ENCODE peak calls at places on chromosome 12, in nine cellular contexts. One of them, this sample, is unnamed.

GRCh38 chr12:6535960-6536847 is 1.9 kb downstream of the GAPDH start:
- DNase-seq in fibroblast of mammary gland: no peak
- DNase-seq in right atrium auricular region: no peak
- DNase-seq in transverse colon: no peak
- DNase-seq in psoas muscle: no peak
- DNase-seq in dorsolateral prefrontal cortex: no peak
- DNase-seq in left ventricle myocardium inferior: no peak
- DNase-seq in left lung: no peak
- DNase-seq in AG09309: no peak
- DNase-seq in this sample: no peak

GRCh38 chr12:10119072-10119471 is 10.9 kb downstream of the CLEC7A start:
- DNase-seq in fibroblast of mammary gland: peak
- DNase-seq in right atrium auricular region: no peak
- DNase-seq in transverse colon: no peak
- DNase-seq in psoas muscle: no peak
- DNase-seq in dorsolateral prefrontal cortex: no peak
- DNase-seq in left ventricle myocardium inferior: no peak
- DNase-seq in left lung: no peak
- DNase-seq in AG09309: no peak
- DNase-seq in this sample: no peak

GRCh38 chr12:132448453-132448800 is 41.5 kb upstream of the FBRSL1 start:
- DNase-seq in fibroblast of mammary gland: no peak
- DNase-seq in right atrium auricular region: no peak
- DNase-seq in transverse colon: no peak
- DNase-seq in psoas muscle: peak
- DNase-seq in dorsolateral prefrontal cortex: no peak
- DNase-seq in left ventricle myocardium inferior: no peak
- DNase-seq in left lung: no peak
- DNase-seq in AG09309: no peak
- DNase-seq in this sample: no peak

GRCh38 chr12:124713436-124714082 is 146.1 kb upstream of the NCOR2 start:
- DNase-seq in fibroblast of mammary gland: peak
- DNase-seq in right atrium auricular region: peak
- DNase-seq in transverse colon: no peak
- DNase-seq in psoas muscle: no peak
- DNase-seq in dorsolateral prefrontal cortex: no peak
- DNase-seq in left ventricle myocardium inferior: no peak
- DNase-seq in left lung: no peak
- DNase-seq in AG09309: peak
- DNase-seq in this sample: peak

GRCh38 chr12:94948232-94948810 is 55.2 kb downstream of the NDUFA12 start:
- DNase-seq in fibroblast of mammary gland: no peak
- DNase-seq in right atrium auricular region: no peak
- DNase-seq in transverse colon: no peak
- DNase-seq in psoas muscle: no peak
- DNase-seq in dorsolateral prefrontal cortex: no peak
- DNase-seq in left ventricle myocardium inferior: no peak
- DNase-seq in left lung: no peak
- DNase-seq in AG09309: no peak
- DNase-seq in this sample: no peak

GRCh38 chr12:93563807-93564538 is 8.5 kb upstream of the SOCS2 start:
- DNase-seq in fibroblast of mammary gland: peak
- DNase-seq in right atrium auricular region: no peak
- DNase-seq in transverse colon: no peak
- DNase-seq in psoas muscle: no peak
- DNase-seq in dorsolateral prefrontal cortex: no peak
- DNase-seq in left ventricle myocardium inferior: no peak
- DNase-seq in left lung: no peak
- DNase-seq in AG09309: no peak
- DNase-seq in this sample: peak

GRCh38 chr12:26198742-26199141 is 3.4 kb downstream of the SSPN start:
- DNase-seq in fibroblast of mammary gland: peak
- DNase-seq in right atrium auricular region: peak
- DNase-seq in transverse colon: no peak
- DNase-seq in psoas muscle: peak
- DNase-seq in dorsolateral prefrontal cortex: no peak
- DNase-seq in left ventricle myocardium inferior: peak
- DNase-seq in left lung: no peak
- DNase-seq in AG09309: no peak
- DNase-seq in this sample: peak

GRCh38 chr12:13173537-13173936 is 23.0 kb upstream of the EMP1 start:
- DNase-seq in fibroblast of mammary gland: peak
- DNase-seq in right atrium auricular region: peak
- DNase-seq in transverse colon: peak
- DNase-seq in psoas muscle: peak
- DNase-seq in dorsolateral prefrontal cortex: peak
- DNase-seq in left ventricle myocardium inferior: peak
- DNase-seq in left lung: no peak
- DNase-seq in AG09309: peak
- DNase-seq in this sample: peak

GRCh38 chr12:66189476-66189823 is 436 bp downstream of the IRAK3 start:
- DNase-seq in fibroblast of mammary gland: peak
- DNase-seq in right atrium auricular region: no peak
- DNase-seq in transverse colon: no peak
- DNase-seq in psoas muscle: no peak
- DNase-seq in dorsolateral prefrontal cortex: no peak
- DNase-seq in left ventricle myocardium inferior: no peak
- DNase-seq in left lung: no peak
- DNase-seq in AG09309: no peak
- DNase-seq in this sample: no peak

GRCh38 chr12:66190519-66191406 is 1.7 kb downstream of the IRAK3 start:
- DNase-seq in fibroblast of mammary gland: peak
- DNase-seq in right atrium auricular region: no peak
- DNase-seq in transverse colon: no peak
- DNase-seq in psoas muscle: no peak
- DNase-seq in dorsolateral prefrontal cortex: no peak
- DNase-seq in left ventricle myocardium inferior: no peak
- DNase-seq in left lung: no peak
- DNase-seq in AG09309: peak
- DNase-seq in this sample: peak

GRCh38 chr12:66194122-66194521 is 5.1 kb downstream of the IRAK3 start:
- DNase-seq in fibroblast of mammary gland: no peak
- DNase-seq in right atrium auricular region: no peak
- DNase-seq in transverse colon: no peak
- DNase-seq in psoas muscle: no peak
- DNase-seq in dorsolateral prefrontal cortex: no peak
- DNase-seq in left ventricle myocardium inferior: no peak
- DNase-seq in left lung: no peak
- DNase-seq in AG09309: no peak
- DNase-seq in this sample: no peak

GRCh38 chr12:66188584-66189475 is at the start of gene IRAK3:
- DNase-seq in fibroblast of mammary gland: peak
- DNase-seq in right atrium auricular region: peak
- DNase-seq in transverse colon: peak
- DNase-seq in psoas muscle: peak
- DNase-seq in dorsolateral prefrontal cortex: peak
- DNase-seq in left ventricle myocardium inferior: peak
- DNase-seq in left lung: peak
- DNase-seq in AG09309: no peak
- DNase-seq in this sample: peak

GRCh38 chr12:66191547-66192126 is 2.6 kb downstream of the IRAK3 start:
- DNase-seq in fibroblast of mammary gland: no peak
- DNase-seq in right atrium auricular region: no peak
- DNase-seq in transverse colon: no peak
- DNase-seq in psoas muscle: no peak
- DNase-seq in dorsolateral prefrontal cortex: no peak
- DNase-seq in left ventricle myocardium inferior: no peak
- DNase-seq in left lung: no peak
- DNase-seq in AG09309: no peak
- DNase-seq in this sample: no peak
- H3K4me3 ChIP-seq in fibroblast of mammary gland: no peak
- H3K4me3 ChIP-seq in right atrium auricular region: peak
- H3K4me3 ChIP-seq in transverse colon: no peak
- H3K4me3 ChIP-seq in psoas muscle: no peak
- H3K4me3 ChIP-seq in dorsolateral prefrontal cortex: no peak
- H3K4me3 ChIP-seq in left ventricle myocardium inferior: peak
- H3K4me3 ChIP-seq in left lung: peak
- H3K4me3 ChIP-seq in AG09309: no peak
- H3K4me3 ChIP-seq in this sample: no peak

GRCh38 chr12:121796855-121797751 is 3.6 kb upstream of the RHOF start:
- DNase-seq in fibroblast of mammary gland: peak
- DNase-seq in right atrium auricular region: peak
- DNase-seq in transverse colon: peak
- DNase-seq in psoas muscle: peak
- DNase-seq in dorsolateral prefrontal cortex: peak
- DNase-seq in left ventricle myocardium inferior: peak
- DNase-seq in left lung: peak
- DNase-seq in AG09309: no peak
- DNase-seq in this sample: peak
- TF ChIP-seq CTCF in fibroblast of mammary gland: peak
- TF ChIP-seq CTCF in right atrium auricular region: peak
- TF ChIP-seq CTCF in transverse colon: no peak
- TF ChIP-seq CTCF in psoas muscle: peak
- TF ChIP-seq CTCF in dorsolateral prefrontal cortex: peak
- TF ChIP-seq CTCF in left ventricle myocardium inferior: peak
- TF ChIP-seq CTCF in left lung: peak
- TF ChIP-seq CTCF in AG09309: peak
- TF ChIP-seq CTCF in this sample: peak

GRCh38 chr12:104182621-104183378 is 32.8 kb upstream of the TXNRD1 start:
- DNase-seq in fibroblast of mammary gland: peak
- DNase-seq in right atrium auricular region: no peak
- DNase-seq in transverse colon: no peak
- DNase-seq in psoas muscle: no peak
- DNase-seq in dorsolateral prefrontal cortex: no peak
- DNase-seq in left ventricle myocardium inferior: no peak
- DNase-seq in left lung: no peak
- DNase-seq in AG09309: no peak
- DNase-seq in this sample: no peak
- H3K4me3 ChIP-seq in fibroblast of mammary gland: no peak
- H3K4me3 ChIP-seq in right atrium auricular region: no peak
- H3K4me3 ChIP-seq in transverse colon: no peak
- H3K4me3 ChIP-seq in psoas muscle: no peak
- H3K4me3 ChIP-seq in dorsolateral prefrontal cortex: no peak
- H3K4me3 ChIP-seq in left ventricle myocardium inferior: no peak
- H3K4me3 ChIP-seq in left lung: no peak
- H3K4me3 ChIP-seq in AG09309: no peak
- H3K4me3 ChIP-seq in this sample: no peak

DNA sequence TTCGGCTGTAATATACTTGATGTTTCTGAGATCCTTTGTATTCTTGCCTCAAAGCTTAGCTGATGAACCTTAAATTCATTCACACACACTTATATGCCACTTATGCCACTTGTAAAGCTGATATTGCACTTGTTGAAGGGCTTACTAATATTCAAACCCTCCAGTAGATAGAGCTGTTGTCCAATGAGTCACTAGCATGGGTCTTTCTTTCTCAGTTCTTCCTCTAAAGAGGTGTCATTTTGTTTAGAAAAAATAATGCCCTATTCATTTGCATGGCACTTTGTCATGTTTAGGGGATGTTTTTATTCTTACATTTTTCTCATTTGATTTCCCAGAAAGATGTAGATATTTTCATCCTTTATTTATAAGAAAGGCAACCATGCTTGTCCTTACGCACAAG is 56.4 kb downstream of the MON2 start:
- DNase-seq in fibroblast of mammary gland: peak
- DNase-seq in right atrium auricular region: no peak
- DNase-seq in transverse colon: no peak
- DNase-seq in psoas muscle: no peak
- DNase-seq in dorsolateral prefrontal cortex: no peak
- DNase-seq in left ventricle myocardium inferior: no peak
- DNase-seq in left lung: no peak
- DNase-seq in AG09309: no peak
- DNase-seq in this sample: no peak
- TF ChIP-seq CTCF in fibroblast of mammary gland: no peak
- TF ChIP-seq CTCF in right atrium auricular region: peak
- TF ChIP-seq CTCF in transverse colon: no peak
- TF ChIP-seq CTCF in psoas muscle: no peak
- TF ChIP-seq CTCF in dorsolateral prefrontal cortex: peak
- TF ChIP-seq CTCF in left ventricle myocardium inferior: peak
- TF ChIP-seq CTCF in left lung: no peak
- TF ChIP-seq CTCF in AG09309: peak
- TF ChIP-seq CTCF in this sample: no peak

DNA sequence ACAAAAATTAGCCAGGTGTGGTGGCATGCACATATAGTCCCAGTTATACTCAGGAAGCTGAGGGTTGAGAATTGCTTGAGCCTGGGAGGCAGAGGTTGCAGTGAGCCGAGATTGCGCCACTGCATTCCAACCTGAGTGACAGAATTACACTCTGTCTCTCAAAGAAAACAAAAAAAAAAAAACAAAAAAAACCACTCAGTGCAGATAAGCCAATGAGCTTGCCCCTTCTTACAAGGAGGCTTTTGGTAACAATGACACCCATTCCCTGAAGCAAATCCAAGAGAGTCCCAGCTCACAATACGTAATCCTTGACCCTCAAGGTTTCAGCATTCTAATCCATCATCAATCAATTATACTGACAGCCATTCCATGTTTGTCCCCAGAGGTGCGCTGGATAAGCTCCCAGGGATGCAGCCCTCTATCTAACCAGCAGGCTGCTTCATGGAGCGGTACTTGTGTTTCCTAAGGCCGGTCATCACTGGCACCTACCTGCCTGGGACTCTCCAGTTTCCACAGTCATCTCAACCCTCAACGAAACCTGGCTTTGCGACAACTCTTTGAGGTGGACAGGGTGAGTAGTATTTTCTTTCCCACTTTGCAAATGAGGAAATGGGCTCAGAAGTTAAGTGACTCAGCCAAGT is 12.4 kb downstream of the GCN1 start:
- DNase-seq in fibroblast of mammary gland: peak
- DNase-seq in right atrium auricular region: no peak
- DNase-seq in transverse colon: no peak
- DNase-seq in psoas muscle: peak
- DNase-seq in dorsolateral prefrontal cortex: no peak
- DNase-seq in left ventricle myocardium inferior: no peak
- DNase-seq in left lung: no peak
- DNase-seq in AG09309: peak
- DNase-seq in this sample: peak
- H3K4me3 ChIP-seq in fibroblast of mammary gland: no peak
- H3K4me3 ChIP-seq in right atrium auricular region: no peak
- H3K4me3 ChIP-seq in transverse colon: no peak
- H3K4me3 ChIP-seq in psoas muscle: no peak
- H3K4me3 ChIP-seq in dorsolateral prefrontal cortex: no peak
- H3K4me3 ChIP-seq in left ventricle myocardium inferior: no peak
- H3K4me3 ChIP-seq in left lung: no peak
- H3K4me3 ChIP-seq in AG09309: no peak
- H3K4me3 ChIP-seq in this sample: no peak

GRCh38 chr12:72699362-72699761 is 427.2 kb downstream of the TRHDE start:
- DNase-seq in fibroblast of mammary gland: no peak
- DNase-seq in right atrium auricular region: no peak
- DNase-seq in transverse colon: no peak
- DNase-seq in psoas muscle: no peak
- DNase-seq in dorsolateral prefrontal cortex: no peak
- DNase-seq in left ventricle myocardium inferior: no peak
- DNase-seq in left lung: no peak
- DNase-seq in AG09309: no peak
- DNase-seq in this sample: no peak
- TF ChIP-seq CTCF in fibroblast of mammary gland: no peak
- TF ChIP-seq CTCF in right atrium auricular region: no peak
- TF ChIP-seq CTCF in transverse colon: no peak
- TF ChIP-seq CTCF in psoas muscle: no peak
- TF ChIP-seq CTCF in dorsolateral prefrontal cortex: no peak
- TF ChIP-seq CTCF in left ventricle myocardium inferior: no peak
- TF ChIP-seq CTCF in left lung: no peak
- TF ChIP-seq CTCF in AG09309: no peak
- TF ChIP-seq CTCF in this sample: no peak

This sample was measured in astrocyte of the spinal cord.